ENCODE peak calls at places on chromosomes 6 and 20, in ten cellular contexts. Y is activated CD4-positive, alpha-beta T cell treated with anti-CD3 and anti-CD28 coated beads, Interleukin-2, amount 10 ng/mL, durations not matched to agents 7 days and 5 days; Q is fibroblast of mammary gland; E is activated CD8-positive, alpha-beta memory T cell treated with anti-CD3 and anti-CD28 coated beads for 24 hours; A is AG04450; Z is SHP77; G is cardiac fibroblast; U is left lung; X is AG20443; W is C1 segment of cervical spinal cord. T is an unnamed sample.

GRCh38 chr20:46484954-46485353 is 28.4 kb downstream of the ZNF334 start:
- DNase-seq in X (no peak), A (no peak), W (no peak), U (no peak), Z (no peak), Q (no peak), E (no peak), G (no peak), Y (no peak), T (no peak)

GRCh38 chr20:50019466-50020256 is 36.9 kb downstream of the SNAI1 start:
- DNase-seq in Z (no peak), E (no peak), Y (no peak), A (no peak), G (no peak), Q (no peak), W (no peak), X (no peak), U (no peak), T (no peak)

GRCh38 chr6:28212510-28213212 is 12.4 kb upstream of the ZSCAN9 start:
- DNase-seq in W (no peak), G (peak; percentile 93), Q (peak; percentile 91), Y (no peak), U (peak; percentile 58), A (peak; percentile 71), E (peak; percentile 87), X (peak; percentile 75), Z (peak; percentile 69), T (no peak)

GRCh38 chr6:28207244-28208179 is 17.6 kb upstream of the ZSCAN9 start:
- DNase-seq in X (peak; percentile 53), A (no peak), Z (no peak), U (no peak), W (no peak), Q (peak; percentile 28), G (peak; percentile 37), E (no peak), Y (peak; percentile 31), T (no peak)

GRCh38 chr6:137171824-137172733 is 1.4 kb downstream of the IL22RA2 start:
- DNase-seq in Q (no peak), Y (no peak), W (no peak), U (no peak), G (no peak), A (no peak), Z (no peak), X (no peak), E (no peak), T (no peak)

GRCh38 chr20:60057123-60057865 is 99.1 kb downstream of the CDH26 start:
- DNase-seq in G (peak; percentile 74), E (peak; percentile 84), A (no peak), U (peak; percentile 61), X (peak; percentile 83), Z (peak; percentile 92), Q (peak; percentile 69), Y (peak; percentile 77), W (peak; percentile 20), T (peak; percentile 70)

GRCh38 chr6:13354331-13355042 is 26.1 kb upstream of the TBC1D7 start:
- DNase-seq in Y (no peak), E (no peak), Q (peak; percentile 51), Z (no peak), U (no peak), A (peak; percentile 54), X (peak; percentile 75), G (peak; percentile 82), W (no peak), T (peak; percentile 40)

GRCh38 chr20:10217517-10218410 is 866 bp upstream of the SNAP25 start:
- DNase-seq in G (peak; percentile 84), Y (no peak), E (no peak), Q (peak; percentile 97), X (peak; percentile 48), U (peak; percentile 49), W (peak; percentile 75), Z (peak; percentile 99), A (peak; percentile 90), T (peak; percentile 58)

GRCh38 chr20:35008411-35009342 is 53.0 kb downstream of the MYH7B start:
- DNase-seq in Z (no peak), Q (peak; percentile 44), G (no peak), A (no peak), Y (no peak), W (no peak), U (peak; percentile 30), E (no peak), X (peak; percentile 82), T (no peak)